ENCODE peak calls at places on chromosomes 13 and 19, in eight cellular contexts. C, M, Y, V, K, T, R and N are unnamed samples.

GRCh38 chr13:79481685-79482052 is 714 bp downstream of the NDFIP2 start:
- DNase-seq in K (peak; percentile 19), Y (no peak), M (no peak), V (no peak), C (peak; percentile 28), T (no peak), R (peak; percentile 44), N (no peak)

GRCh38 chr19:54147676-54148075 is 10.1 kb downstream of the CNOT3 start:
- DNase-seq in V (peak; percentile 61), R (no peak), T (peak; percentile 76), M (no peak), Y (peak; percentile 28), K (no peak), C (no peak), N (peak; percentile 45)

GRCh38 chr13:37868691-37869505 is 674 bp downstream of the TRPC4 start:
- DNase-seq in Y (peak; percentile 50), M (no peak), V (peak; percentile 39), C (no peak), R (no peak), T (no peak), K (no peak), N (peak; percentile 51)

GRCh38 chr19:55275851-55276719 is 3.8 kb downstream of the HSPBP1 start:
- DNase-seq in R (no peak), C (no peak), K (no peak), V (no peak), T (no peak), M (no peak), Y (no peak), N (no peak)

GRCh38 chr19:7872306-7873204 is 1.6 kb downstream of the PRR36 start:
- DNase-seq in M (no peak), K (no peak), R (no peak), T (no peak), V (no peak), C (no peak), Y (no peak), N (no peak)

GRCh38 chr13:44117351-44117750 is 237.6 kb downstream of the LACC1 start:
- DNase-seq in C (no peak), R (no peak), T (no peak), K (no peak), Y (peak; percentile 48), M (no peak), V (peak; percentile 53), N (peak; percentile 18)

GRCh38 chr19:9878511-9879196 is 43.5 kb downstream of the PIN1 start:
- DNase-seq in M (no peak), R (no peak), Y (no peak), V (no peak), C (no peak), K (no peak), T (no peak), N (peak; percentile 16)

GRCh38 chr19:10209305-10209704 is 14.6 kb upstream of the DNMT1 start:
- DNase-seq in M (no peak), R (no peak), C (no peak), V (peak; percentile 59), T (no peak), Y (peak; percentile 87), K (no peak), N (peak; percentile 81)

GRCh38 chr19:46745521-46746280 is at the start of gene FKRP:
- DNase-seq in K (no peak), C (peak; percentile 32), M (no peak), R (no peak), Y (no peak), V (no peak), T (peak; percentile 55), N (no peak)

GRCh38 chr13:45466359-45466758 is 1.6 kb downstream of the COG3 start:
- DNase-seq in Y (no peak), C (no peak), M (no peak), R (no peak), T (no peak), V (no peak), K (no peak), N (no peak)

GRCh38 chr19:32613008-32613407 is 32.0 kb downstream of the PDCD5 start:
- DNase-seq in C (no peak), V (no peak), K (no peak), T (no peak), Y (no peak), M (no peak), R (no peak), N (no peak)

GRCh38 chr19:39085392-39085791 is 1.2 kb downstream of the ACP7 start:
- DNase-seq in Y (no peak), C (no peak), V (no peak), K (no peak), M (no peak), T (no peak), R (no peak), N (no peak)

GRCh38 chr13:58963321-58963720 is 1200.4 kb downstream of the DIAPH3 start:
- DNase-seq in V (no peak), M (no peak), T (no peak), K (no peak), C (no peak), Y (no peak), R (no peak), N (peak; percentile 16)

GRCh38 chr13:79886601-79887000 is 405.6 kb downstream of the NDFIP2 start:
- DNase-seq in K (no peak), T (no peak), C (no peak), R (no peak), M (no peak), V (no peak), Y (no peak), N (no peak)

GRCh38 chr19:43950834-43951626 is at the start of gene ZNF221:
- DNase-seq in V (peak; percentile 99), K (peak; percentile 87), Y (peak; percentile 99), M (peak; percentile 93), R (peak; percentile 90), T (peak; percentile 94), C (peak; percentile 90), N (peak; percentile 99)
- TF ChIP-seq CTCF in V (peak; percentile 36), K (peak; percentile 22), Y (peak; percentile 57), M (peak; percentile 48), R (peak; percentile 29), T (peak; percentile 45), C (no peak), N (peak; percentile 14)

DNA sequence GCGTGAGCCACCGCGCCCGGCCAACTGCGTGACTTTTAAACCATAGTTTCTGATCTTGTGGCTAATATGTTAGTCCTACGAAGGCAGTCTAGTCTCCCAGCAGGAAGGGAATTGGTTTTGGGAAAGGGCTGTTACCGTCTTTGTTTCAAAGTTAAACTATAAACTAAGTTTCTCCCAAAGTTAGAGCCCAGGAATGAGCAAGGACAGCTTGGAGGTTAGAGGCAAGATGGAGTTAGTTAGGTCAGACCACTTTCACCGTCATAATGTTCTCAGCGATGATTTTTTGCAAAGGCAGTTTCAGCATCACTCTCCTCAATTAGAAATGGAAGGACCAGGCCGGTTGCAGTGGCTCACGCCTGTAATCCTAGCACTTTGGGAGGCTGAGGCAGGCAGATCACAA is 17.7 kb upstream of the ADGRE2 start:
- DNase-seq in T (no peak), V (no peak), C (no peak), Y (no peak), M (no peak), R (no peak), K (no peak), N (no peak)
- H3K4me3 ChIP-seq in T (no peak overlapping the region), V (no peak overlapping the region), C (no peak overlapping the region), Y (no peak overlapping the region), M (no peak overlapping the region), R (no peak overlapping the region), K (no peak overlapping the region), N (no peak overlapping the region)

GRCh38 chr19:18477974-18478373 is 40.0 kb upstream of the ISYNA1 start:
- DNase-seq in V (no peak), C (no peak), Y (no peak), K (no peak), T (no peak), M (no peak), R (no peak), N (no peak)

GRCh38 chr19:18478545-18479311 is 40.8 kb upstream of the ISYNA1 start:
- DNase-seq in T (peak; percentile 89), K (peak; percentile 64), M (peak; percentile 84), C (peak; percentile 70), R (peak; percentile 76), V (peak; percentile 84), Y (peak; percentile 94), N (peak; percentile 90)

GRCh38 chr19:18476507-18477041 is 38.6 kb upstream of the ISYNA1 start:
- DNase-seq in Y (no peak), K (no peak), C (no peak), T (no peak), M (no peak), V (no peak), R (no peak), N (no peak)

GRCh38 chr19:18475762-18476331 is 37.9 kb upstream of the ISYNA1 start:
- DNase-seq in C (no peak), Y (no peak), K (no peak), M (no peak), V (no peak), T (no peak), R (no peak), N (no peak)

DNA sequence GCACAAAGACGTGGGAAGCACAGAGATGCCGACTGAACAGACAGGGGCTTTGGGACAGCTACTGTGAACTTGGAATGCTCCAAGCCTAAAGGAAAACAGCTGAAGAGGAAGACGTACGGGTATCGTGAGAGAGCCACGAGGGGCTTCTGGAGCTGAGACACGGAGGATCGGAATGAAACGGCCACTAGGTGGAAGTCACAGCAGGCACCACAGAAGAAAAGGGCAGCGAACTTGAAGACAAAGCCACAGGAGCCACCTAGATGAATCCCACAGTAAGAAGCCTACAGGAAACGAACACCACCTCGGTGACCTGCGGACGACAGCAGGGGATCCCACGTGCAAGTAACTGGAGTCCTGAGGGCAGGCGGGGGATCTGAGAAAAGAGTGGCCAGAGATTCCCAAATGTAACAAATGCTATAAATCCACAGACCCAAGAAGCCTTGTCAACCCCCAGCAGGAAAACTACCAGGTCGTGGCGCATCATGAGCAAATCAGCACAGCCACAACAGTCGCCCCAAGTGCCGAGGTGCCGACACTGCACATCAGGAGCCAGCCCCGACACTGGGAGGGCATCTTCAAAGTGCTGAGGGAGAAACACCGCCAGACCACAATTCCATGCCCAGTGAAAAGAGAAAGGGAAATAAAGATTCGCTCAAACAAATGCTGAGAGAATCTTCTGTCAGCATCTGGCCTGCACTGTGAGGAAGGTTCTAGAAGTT is 39.3 kb upstream of the ISYNA1 start:
- DNase-seq in R (no peak), V (no peak), T (no peak), Y (no peak), C (no peak), M (no peak), K (no peak), N (no peak)
- TF ChIP-seq CTCF in R (no peak), V (no peak), T (no peak), Y (peak; percentile 13), C (no peak), M (no peak), K (no peak), N (peak; percentile 17)

DNA sequence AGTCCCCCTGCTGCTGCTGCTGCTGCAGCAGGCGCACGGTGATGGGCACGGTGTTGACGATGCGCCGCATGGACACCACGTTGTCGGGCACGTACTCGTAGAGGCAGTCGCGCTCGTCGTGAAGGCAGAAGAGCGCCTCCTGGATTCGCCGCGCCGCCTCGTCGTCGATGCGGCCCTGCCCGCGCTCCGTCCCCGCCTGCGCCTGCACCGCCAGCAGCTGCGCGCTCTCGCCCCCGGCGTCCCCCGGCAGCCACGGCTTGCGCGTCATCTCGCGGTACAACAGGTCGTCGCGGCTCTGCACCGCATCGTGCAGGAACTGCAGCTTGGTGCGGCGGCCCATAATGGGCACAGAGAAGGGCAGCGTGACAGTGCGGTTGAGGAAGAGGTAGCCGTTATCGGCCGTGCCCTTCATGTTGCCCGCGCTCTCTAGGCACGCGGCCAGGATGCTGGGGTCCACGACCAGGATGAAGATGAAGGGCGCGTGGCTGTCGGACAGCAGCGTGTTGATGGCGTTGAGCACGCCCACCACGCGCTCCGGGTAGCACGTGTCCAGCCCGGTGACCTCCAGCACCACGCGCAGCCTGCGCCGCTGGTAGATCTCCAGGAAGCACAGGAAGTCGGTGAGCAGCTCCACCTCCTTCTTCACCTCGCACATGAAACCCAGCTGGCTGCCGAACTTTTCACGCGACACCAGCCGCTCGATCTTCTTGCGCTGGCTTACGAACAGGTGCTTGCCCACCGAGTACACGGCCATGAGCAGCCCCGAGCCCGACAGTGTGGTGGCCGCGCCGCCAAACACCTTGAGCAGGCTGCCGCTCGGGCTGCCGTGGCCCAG is 8.1 kb downstream of the NKPD1 start:
- DNase-seq in T (peak; percentile 62), V (peak; percentile 50), R (peak; percentile 67), C (peak; percentile 58), Y (peak; percentile 40), K (peak; percentile 50), M (no peak), N (peak; percentile 54)
- H3K4me3 ChIP-seq in T (peak overlapping the region; percentile 10), V (no peak overlapping the region), R (no peak overlapping the region), C (peak overlapping the region; percentile 25), Y (peak overlapping the region; percentile 19), K (peak overlapping the region; percentile 64), M (no peak overlapping the region), N (peak overlapping the region; percentile 11)